ENCODE peak calls at places on chromosome 15, in five cellular contexts. E is cardiac muscle cell, X is fibroblast of lung, G is kidney, C is keratinocyte. K is an unnamed sample.

GRCh38 chr15:42548258-42549051 is at the start of the genes HAUS2 and LRRC57:
- DNase-seq in E (peak; percentile 86), X (peak; percentile 81), G (peak; percentile 95), C (peak; percentile 25), K (peak; percentile 22)

GRCh38 chr15:76976572-76977270 is 18.2 kb upstream of the PSTPIP1 start:
- DNase-seq in E (no peak), X (no peak), G (no peak), C (no peak), K (no peak)

GRCh38 chr15:45157056-45157455 is 27.3 kb downstream of the DUOX1 start:
- DNase-seq in E (peak; percentile 86), X (peak; percentile 18), G (peak; percentile 10), C (no peak), K (peak; percentile 31)

GRCh38 chr15:101201411-101202174 is 50.3 kb downstream of the CHSY1 start:
- DNase-seq in E (peak; percentile 98), X (peak; percentile 99), G (peak; percentile 96), C (peak; percentile 80), K (peak; percentile 78)

GRCh38 chr15:86725628-86726027 is 646.0 kb downstream of the AGBL1 start:
- DNase-seq in E (no peak), X (no peak), G (no peak), C (no peak), K (no peak)

GRCh38 chr15:101064795-101065569 is 145.8 kb downstream of the LRRK1 start:
- DNase-seq in E (no peak), X (no peak), G (peak; percentile 53), C (no peak), K (no peak)

GRCh38 chr15:39736646-39737550 is 45.7 kb downstream of the FSIP1 start:
- DNase-seq in E (peak; percentile 8), X (no peak), G (no peak), C (no peak), K (no peak)

GRCh38 chr15:39239562-39239961 is 341.3 kb upstream of the THBS1 start:
- DNase-seq in E (no peak), X (peak; percentile 47), G (no peak), C (peak; percentile 35), K (peak; percentile 39)

GRCh38 chr15:31814082-31814481 is 216.2 kb upstream of the CHRNA7 start:
- DNase-seq in E (no peak), X (no peak), G (no peak), C (no peak), K (no peak)

GRCh38 chr15:96470682-96471290 is 140.3 kb downstream of the NR2F2 start:
- DNase-seq in E (no peak), X (no peak), G (no peak), C (no peak), K (no peak)

GRCh38 chr15:89900849-89901248 is 7.1 kb upstream of the AP3S2 start:
- DNase-seq in E (no peak), X (no peak), G (no peak), C (no peak), K (no peak)

GRCh38 chr15:60396100-60396499 is 1.7 kb downstream of the ANXA2 start:
- DNase-seq in E (no peak), X (no peak), G (no peak), C (no peak), K (no peak)

GRCh38 chr15:94272251-94272898 is 41.0 kb downstream of the MCTP2 start:
- DNase-seq in E (no peak), X (no peak), G (no peak), C (no peak), K (no peak)

GRCh38 chr15:60678632-60679031 is 199.7 kb upstream of the ICE2 start:
- DNase-seq in E (no peak), X (no peak), G (no peak), C (no peak), K (no peak)

GRCh38 chr15:29410342-29410741 is 140.7 kb upstream of the NSMCE3 start:
- DNase-seq in E (no peak), X (no peak), G (no peak), C (no peak), K (no peak)

GRCh38 chr15:52466134-52466701 is 62.5 kb downstream of the MYO5A start:
- DNase-seq in E (no peak), X (no peak), G (peak; percentile 71), C (no peak), K (no peak)

GRCh38 chr15:81284256-81285031 is 39.5 kb downstream of the STARD5 start:
- DNase-seq in E (no peak), X (no peak), G (no peak), C (no peak), K (no peak)

GRCh38 chr15:80026310-80026709 is 33.2 kb upstream of the ZFAND6 start:
- DNase-seq in E (no peak), X (no peak), G (no peak), C (no peak), K (no peak)

GRCh38 chr15:90957791-90958190 is 3.1 kb downstream of the RCCD1 start:
- DNase-seq in E (no peak), X (no peak), G (peak; percentile 61), C (no peak), K (no peak)

GRCh38 chr15:98898122-98898521 is 109.5 kb downstream of the PGPEP1L start:
- DNase-seq in E (no peak), X (no peak), G (no peak), C (no peak), K (no peak)
- H3K27ac ChIP-seq in E (no peak overlapping the region), X (peak overlapping the region; percentile 94), G (no peak overlapping the region), C (peak overlapping the region; percentile 93), K (peak overlapping the region; percentile 94)

DNA sequence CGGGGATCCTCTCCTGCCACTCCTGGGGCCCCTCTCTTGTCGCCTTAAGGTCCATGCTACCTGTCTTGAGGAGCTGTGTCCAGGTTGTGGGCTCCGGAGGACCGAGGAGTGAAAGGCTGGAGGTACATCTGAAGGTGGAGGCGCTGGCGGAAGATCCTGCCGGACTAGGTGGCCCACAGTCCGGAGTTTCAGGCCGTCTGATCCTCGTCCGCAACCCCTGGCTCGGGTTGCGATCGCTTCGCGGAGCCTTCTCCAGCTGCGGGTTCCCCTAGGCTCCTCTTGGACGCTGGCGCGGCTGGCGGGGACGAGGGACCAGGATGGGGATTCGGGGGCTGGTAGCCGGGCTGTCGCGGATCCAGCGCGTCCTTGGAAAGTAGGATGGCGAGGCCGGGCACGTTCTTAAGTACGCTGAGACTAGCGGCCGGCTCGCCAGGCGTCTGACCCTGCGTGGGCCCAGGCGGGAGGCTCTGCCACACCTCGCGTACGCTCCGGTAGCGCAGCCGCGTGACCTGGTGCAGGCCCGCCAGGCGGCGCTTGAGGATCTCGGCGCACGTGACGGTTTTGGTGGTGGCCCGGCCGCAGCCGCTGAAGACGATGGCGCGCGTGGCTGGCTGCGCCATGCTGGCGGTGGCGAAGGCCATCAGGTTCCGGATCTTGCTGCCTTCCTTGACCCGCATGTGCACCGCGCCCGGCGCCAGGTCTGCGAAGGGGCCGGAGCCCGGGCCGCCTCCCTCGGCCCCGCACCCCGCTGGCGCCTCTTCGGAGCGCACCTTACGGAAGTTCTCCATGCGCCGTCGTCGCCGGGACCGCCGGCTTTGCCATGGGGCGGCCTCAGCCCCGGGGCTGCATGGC is 550 bp downstream of the RPP25 start:
- DNase-seq in E (peak; percentile 82), X (peak; percentile 65), G (peak; percentile 92), C (no peak), K (no peak)
- H3K27ac ChIP-seq in E (no peak overlapping the region), X (no peak overlapping the region), G (no peak overlapping the region), C (no peak overlapping the region), K (peak overlapping the region; percentile 25)

GRCh38 chr15:68471552-68471951 is 39.6 kb upstream of the ITGA11 start:
- DNase-seq in E (no peak), X (no peak), G (no peak), C (no peak), K (no peak)

GRCh38 chr15:68470981-68471380 is 39.0 kb upstream of the ITGA11 start:
- DNase-seq in E (no peak), X (no peak), G (no peak), C (no peak), K (no peak)

GRCh38 chr15:68469162-68470048 is 37.4 kb upstream of the ITGA11 start:
- DNase-seq in E (no peak), X (peak; percentile 4), G (no peak), C (no peak), K (no peak)

GRCh38 chr15:68466876-68467275 is 34.9 kb upstream of the ITGA11 start:
- DNase-seq in E (no peak), X (no peak), G (no peak), C (no peak), K (no peak)

GRCh38 chr15:68470049-68470738 is 38.2 kb upstream of the ITGA11 start:
- DNase-seq in E (no peak), X (no peak), G (no peak), C (no peak), K (no peak)
- H3K27ac ChIP-seq in E (no peak overlapping the region), X (no peak overlapping the region), G (no peak overlapping the region), C (no peak overlapping the region), K (no peak overlapping the region)

DNA sequence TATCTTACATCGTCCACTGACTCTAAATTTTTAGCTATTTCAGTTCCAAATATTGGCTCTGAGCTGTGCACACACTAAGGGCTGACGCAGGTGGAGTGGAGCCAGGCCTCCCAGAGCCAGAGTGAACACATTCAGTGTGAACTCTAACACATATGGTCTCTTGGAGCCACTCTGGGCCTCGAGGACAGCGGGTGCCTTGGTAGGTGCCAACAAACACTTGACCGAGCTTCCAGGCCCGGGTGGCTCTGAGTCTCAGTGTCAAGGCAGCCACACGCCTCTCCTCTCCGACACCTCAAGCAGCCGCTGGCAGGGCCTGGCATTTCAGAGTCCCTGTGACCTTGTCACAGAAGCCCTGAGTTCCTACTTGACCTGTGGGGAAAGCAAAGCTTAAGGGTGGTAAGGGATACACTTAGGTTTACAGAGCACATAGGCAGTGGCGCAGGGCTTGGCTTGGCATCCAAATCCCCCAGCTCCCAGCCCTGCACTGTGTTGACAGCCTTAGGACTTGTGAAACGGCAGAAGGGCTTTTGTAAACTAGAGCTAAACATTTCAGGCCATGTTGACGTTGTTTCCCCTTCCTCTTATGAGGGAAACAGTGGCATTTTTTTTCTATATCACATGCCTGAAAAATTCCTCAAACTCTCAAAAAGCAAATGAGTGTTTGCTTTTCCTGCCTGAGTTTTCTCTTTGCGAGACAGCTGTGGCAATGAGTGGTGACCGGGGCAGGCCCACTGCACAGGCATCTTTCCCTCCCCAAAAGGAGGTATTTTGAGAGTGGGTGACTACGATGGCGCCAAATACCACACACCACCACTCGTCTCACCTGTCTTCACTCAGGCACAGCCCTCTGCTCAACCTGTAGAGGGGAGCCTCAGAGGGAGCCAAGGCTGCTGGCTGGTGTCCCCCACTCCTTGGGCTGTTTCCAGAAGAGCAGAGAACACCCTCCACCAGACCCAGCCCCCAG is 60.8 kb downstream of the DAPK2 start:
- DNase-seq in E (no peak), X (no peak), G (no peak), C (no peak), K (no peak)
- H3K27ac ChIP-seq in E (peak overlapping the region; percentile 12), X (no peak overlapping the region), G (no peak overlapping the region), C (no peak overlapping the region), K (no peak overlapping the region)

DNA sequence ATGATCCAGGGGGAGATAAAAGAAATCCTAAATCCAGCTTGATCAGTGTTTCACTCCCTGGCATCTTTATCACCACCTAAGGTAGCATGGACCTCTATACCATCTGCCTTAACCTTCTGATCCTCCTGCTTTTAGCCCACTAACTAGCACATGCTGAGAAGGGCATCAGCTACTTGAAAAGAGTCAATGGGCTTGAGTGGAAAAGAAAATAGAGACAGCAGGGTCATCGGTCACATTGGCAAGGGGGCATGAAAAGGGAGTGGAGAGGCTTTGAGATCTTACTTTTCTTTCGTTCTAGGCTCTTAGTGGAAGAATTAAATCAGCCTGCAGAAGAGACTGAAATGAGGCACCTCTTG is 239 bp upstream of the ZFYVE19 start:
- DNase-seq in E (no peak), X (no peak), G (no peak), C (no peak), K (no peak)
- H3K27ac ChIP-seq in E (peak overlapping the region; percentile 75), X (peak overlapping the region; percentile 94), G (peak overlapping the region; percentile 93), C (peak overlapping the region; percentile 76), K (peak overlapping the region; percentile 85)

GRCh38 chr15:84819791-84820190 is 2.6 kb downstream of the ALPK3 start:
- DNase-seq in E (no peak), X (no peak), G (no peak), C (no peak), K (no peak)
- H3K27ac ChIP-seq in E (peak overlapping the region; percentile 100), X (no peak overlapping the region), G (peak overlapping the region; percentile 93), C (no peak overlapping the region), K (no peak overlapping the region)